ENCODE peak calls at places on chromosomes 6 and 20, in four cellular contexts. P is Panc1, S is HCT116, A is K562. Z is an unnamed sample.

GRCh38 chr6:32060966-32061655 is 22.9 kb downstream of the CYP21A2 start:
- DNase-seq in A (peak; percentile 45), P (no peak), S (no peak), Z (no peak)

GRCh38 chr6:29964904-29965872 is 22.9 kb downstream of the HLA-A start:
- DNase-seq in S (peak; percentile 73), A (peak; percentile 98), P (no peak), Z (peak; percentile 94)

GRCh38 chr6:6823030-6823429 is 234.5 kb downstream of the LY86 start:
- DNase-seq in P (no peak), S (no peak), A (no peak), Z (no peak)

GRCh38 chr6:111564482-111564945 is 41.2 kb downstream of the TRAF3IP2 start:
- DNase-seq in P (no peak), S (no peak), A (no peak), Z (no peak)

GRCh38 chr20:38790210-38791053 is 15.1 kb upstream of the PPP1R16B start:
- DNase-seq in A (peak; percentile 79), S (peak; percentile 68), P (no peak), Z (peak; percentile 47)

GRCh38 chr6:53741417-53741816 is 53.4 kb upstream of the LRRC1 start:
- DNase-seq in S (no peak), P (no peak), A (no peak), Z (no peak)

GRCh38 chr6:56033451-56033850 is 158.1 kb upstream of the BMP5 start:
- DNase-seq in A (no peak), S (no peak), P (no peak), Z (no peak)

GRCh38 chr6:37058084-37058586 is 52.7 kb downstream of the FGD2 start:
- DNase-seq in A (peak; percentile 77), S (no peak), P (no peak), Z (no peak)

GRCh38 chr20:24693466-24694156 is 224.2 kb downstream of the SYNDIG1 start:
- DNase-seq in P (no peak), A (no peak), S (no peak), Z (no peak)

GRCh38 chr6:161736341-161736740 is 462.5 kb upstream of the AGPAT4 start:
- DNase-seq in P (no peak), S (no peak), A (no peak), Z (no peak)

GRCh38 chr6:163391983-163392382 is 22.5 kb upstream of the QKI start:
- DNase-seq in S (peak; percentile 81), A (no peak), P (no peak), Z (no peak)

GRCh38 chr6:164152611-164153010 is 738.1 kb downstream of the QKI start:
- DNase-seq in S (no peak), A (no peak), P (no peak), Z (no peak)

GRCh38 chr6:85676086-85676729 is 33.5 kb upstream of the SYNCRIP start:
- DNase-seq in A (no peak), S (no peak), P (no peak), Z (no peak)

GRCh38 chr6:53679446-53679933 is 13.9 kb upstream of the KLHL31 start:
- DNase-seq in P (peak; percentile 24), A (peak; percentile 20), S (peak; percentile 60), Z (peak; percentile 62)

GRCh38 chr6:69783124-69783523 is 13.7 kb downstream of the LMBRD1 start:
- DNase-seq in P (no peak), A (no peak), S (no peak), Z (no peak)

GRCh38 chr20:64092258-64093012 is 8.2 kb upstream of the LKAAEAR1 start:
- DNase-seq in A (no peak), S (no peak), P (no peak), Z (no peak)

GRCh38 chr6:134175532-134176282 is 123.3 kb upstream of the SLC2A12 start:
- DNase-seq in A (peak; percentile 70), S (peak; percentile 29), P (no peak), Z (peak; percentile 43)

GRCh38 chr6:46954819-46955520 is 33.2 kb upstream of the ADGRF5 start:
- DNase-seq in S (no peak), A (no peak), P (no peak), Z (no peak)

GRCh38 chr20:10179574-10180298 is 38.9 kb upstream of the SNAP25 start:
- DNase-seq in A (no peak), S (peak; percentile 8), P (no peak), Z (peak; percentile 19)

DNA sequence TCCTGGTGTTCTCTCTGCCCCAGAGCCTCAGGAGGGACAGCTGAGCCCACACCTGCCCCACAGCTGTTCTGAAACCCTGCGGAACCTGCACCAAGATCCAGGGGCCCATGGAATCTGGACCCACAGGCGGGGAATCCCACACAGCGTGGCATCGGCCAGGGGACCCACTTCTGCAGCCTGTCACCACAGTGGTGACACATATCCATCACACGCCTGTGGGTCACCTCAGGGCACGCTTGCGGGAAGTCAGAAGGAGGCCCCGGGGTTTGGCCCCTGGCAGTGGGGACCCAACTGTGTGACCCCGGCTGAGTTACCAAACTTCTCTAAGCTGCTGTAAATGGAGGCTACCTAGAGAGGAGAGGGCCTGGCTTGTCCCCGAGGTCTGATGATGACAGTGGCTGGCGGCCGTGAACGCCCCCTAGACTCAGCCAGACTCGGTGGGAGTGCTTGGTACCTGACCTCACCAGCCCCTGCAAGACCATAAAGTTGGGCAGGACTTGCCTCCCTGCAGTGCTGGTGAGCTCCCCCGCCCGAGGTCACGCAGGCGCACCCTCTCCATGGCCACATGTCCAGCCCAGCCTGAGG is 2.3 kb upstream of the HRH3 start:
- DNase-seq in P (no peak), A (no peak), S (no peak), Z (no peak)
- TF ChIP-seq TCF7L2 in P (no peak), A (no peak), S (no peak), Z (no peak)

DNA sequence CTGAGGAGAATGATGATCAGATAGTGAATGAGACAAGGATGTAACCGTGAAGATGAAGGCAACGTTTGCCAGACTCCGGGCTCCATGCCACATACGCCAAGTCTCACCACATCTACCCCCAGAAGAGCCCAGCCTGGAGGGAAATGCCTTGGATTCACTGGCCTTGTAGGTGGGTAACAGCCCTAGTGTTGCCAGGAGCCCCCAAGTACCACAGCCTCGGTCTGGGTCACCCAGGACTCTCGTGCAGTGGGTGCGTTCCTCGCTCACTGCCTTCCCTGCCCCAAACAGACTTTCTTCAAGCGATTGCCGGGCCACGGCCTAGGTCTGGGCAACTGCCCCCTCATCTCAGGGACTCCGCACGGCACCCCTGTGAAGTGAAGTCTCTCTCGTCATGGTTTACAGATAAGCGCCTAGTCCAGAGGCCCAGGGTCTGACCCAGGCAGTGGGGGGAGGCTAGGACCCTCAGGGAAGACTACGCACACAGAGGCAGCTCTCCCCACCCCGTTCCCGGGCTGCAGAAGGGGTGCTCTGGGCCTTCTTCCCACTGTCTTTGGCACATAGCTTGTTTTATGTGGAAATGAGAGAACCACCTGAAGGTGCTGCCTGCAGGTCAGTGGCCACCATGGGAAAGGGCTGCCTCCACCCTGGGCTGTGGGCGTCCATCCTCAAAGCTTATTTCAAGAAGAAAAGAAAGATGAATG is 220.7 kb downstream of the ERMARD start:
- DNase-seq in S (no peak), A (no peak), P (no peak), Z (no peak)
- TF ChIP-seq TCF7L2 in S (no peak), A (no peak), P (no peak), Z (no peak)

GRCh38 chr6:125944434-125944816 is 12.1 kb upstream of the HINT3 start:
- DNase-seq in S (no peak), A (peak; percentile 30), P (no peak), Z (peak; percentile 98)
- TF ChIP-seq TCF7L2 in S (no peak), A (no peak), P (no peak), Z (no peak)

DNA sequence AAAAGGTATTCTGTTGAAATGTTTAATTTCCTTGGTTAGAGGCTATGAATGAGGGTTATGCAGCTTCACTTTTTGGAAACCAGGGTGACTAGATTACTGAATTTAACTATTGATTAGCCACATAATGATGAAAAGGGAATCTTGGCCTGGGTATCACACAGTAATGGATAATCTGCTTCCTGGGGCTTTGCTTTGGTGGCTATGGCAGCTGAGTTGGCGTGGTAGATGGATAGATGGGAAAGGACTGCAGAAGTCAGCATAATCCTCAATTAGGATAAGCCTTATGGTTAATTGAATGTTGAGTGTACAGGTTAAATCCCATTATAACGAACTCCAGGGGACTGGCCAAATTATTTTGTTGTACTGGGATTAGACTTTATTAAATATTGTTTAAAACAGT is 5.2 kb downstream of the NCOA3 start:
- DNase-seq in P (no peak), A (no peak), S (no peak), Z (no peak)
- TF ChIP-seq TCF7L2 in P (no peak), A (no peak), S (no peak), Z (no peak)

GRCh38 chr6:156662025-156662445 is 115.1 kb upstream of the ARID1B start:
- DNase-seq in P (peak; percentile 25), A (peak; percentile 88), S (peak; percentile 73), Z (peak; percentile 50)
- TF ChIP-seq TCF7L2 in P (no peak), A (no peak), S (no peak), Z (no peak)

GRCh38 chr6:40474937-40475336 is 112.2 kb downstream of the LRFN2 start:
- DNase-seq in S (no peak), P (no peak), A (no peak), Z (no peak)

GRCh38 chr6:40473026-40473425 is 114.1 kb downstream of the LRFN2 start:
- DNase-seq in P (no peak), S (no peak), A (peak; percentile 5), Z (no peak)

GRCh38 chr6:40476673-40477072 is 110.5 kb downstream of the LRFN2 start:
- DNase-seq in P (no peak), S (no peak), A (no peak), Z (no peak)

GRCh38 chr6:40480678-40481077 is 106.5 kb downstream of the LRFN2 start:
- DNase-seq in A (no peak), P (no peak), S (no peak), Z (no peak)

DNA sequence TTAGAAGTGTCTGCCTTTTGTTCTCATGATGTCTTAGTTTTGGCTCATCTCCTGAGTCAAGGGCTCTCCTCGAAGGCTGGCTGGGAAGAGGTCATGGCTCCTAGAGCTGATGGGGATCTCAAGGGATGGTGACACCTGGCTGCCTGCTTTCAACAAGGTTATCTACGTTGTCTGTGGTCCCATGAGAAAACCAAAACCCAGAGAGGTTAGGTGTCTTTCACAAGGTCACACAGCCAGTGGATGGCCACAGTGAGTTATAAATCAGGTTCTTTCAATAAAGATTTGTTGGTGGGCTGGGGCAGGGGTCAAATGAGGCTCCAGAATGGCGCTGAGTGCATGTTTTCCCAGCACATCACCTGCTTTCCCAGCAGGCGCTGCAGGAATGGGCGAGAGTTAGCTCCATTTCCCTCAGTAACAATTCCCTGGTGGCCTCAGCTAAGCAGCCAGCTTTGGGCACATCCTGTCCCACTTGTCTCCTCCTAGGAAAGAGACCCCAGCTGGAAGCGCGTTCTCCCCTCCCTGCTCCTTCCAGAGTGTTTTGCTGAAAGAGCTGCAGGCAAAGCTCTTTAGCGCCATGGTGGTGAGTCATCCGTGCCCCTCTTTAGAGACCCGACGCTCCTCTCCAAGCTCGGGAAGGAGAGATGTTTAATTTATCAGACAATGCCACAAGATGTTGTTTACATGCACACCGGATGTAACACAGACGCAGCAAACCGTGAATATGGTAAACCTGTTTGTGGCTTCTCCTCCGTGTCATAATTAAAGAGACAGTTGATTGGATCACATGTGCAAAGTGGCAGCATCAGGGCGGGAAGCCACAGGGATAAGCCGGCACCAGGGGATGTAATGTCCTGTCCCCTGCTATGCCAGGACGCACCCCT is 109.7 kb downstream of the LRFN2 start:
- DNase-seq in P (no peak), S (no peak), A (no peak), Z (no peak)
- TF ChIP-seq TCF7L2 in P (no peak), S (no peak), A (no peak), Z (no peak)

GRCh38 chr6:130252527-130253237 is 29.9 kb upstream of the SAMD3 start:
- DNase-seq in S (no peak), A (no peak), P (no peak), Z (no peak)
- TF ChIP-seq TCF7L2 in S (no peak), A (no peak), P (no peak), Z (no peak)